ENCODE peak calls at places on chromosome 10, in eight cellular contexts. W is testis, C is adrenal gland, T is tibial nerve, L is GM12878, Y is heart left ventricle, M is spleen, D is sigmoid colon. E is an unnamed sample.
A peak's percentile ranks its signal among the peaks of the same experiment; 100 is the strongest.

GRCh38 chr10:34295142-34295548 is 520.0 kb downstream of the PARD3 start:
- DNase-seq in L (no peak), D (no peak), M (no peak), C (peak; percentile 11), T (no peak), W (no peak), Y (no peak), E (no peak)

GRCh38 chr10:69043931-69044531 is 43.9 kb upstream of the SRGN start:
- DNase-seq in C (no peak), D (no peak), M (no peak), W (no peak), T (no peak), L (no peak), Y (no peak), E (no peak)

GRCh38 chr10:66917104-66917503 is 8.7 kb upstream of the LRRTM3 start:
- DNase-seq in T (no peak), C (no peak), Y (no peak), L (no peak), D (no peak), W (no peak), M (no peak), E (no peak)

GRCh38 chr10:103256613-103257012 is 10.9 kb downstream of the RPEL1 start:
- DNase-seq in Y (no peak), M (no peak), C (no peak), T (no peak), W (no peak), D (no peak), L (no peak), E (no peak)

GRCh38 chr10:1183033-1183396 is 126.8 kb downstream of the WDR37 start:
- DNase-seq in C (no peak), M (peak; percentile 58), L (no peak), T (no peak), Y (peak; percentile 27), W (no peak), D (peak; percentile 30), E (no peak)

GRCh38 chr10:37728830-37729229 is 128.6 kb downstream of the ZNF248 start:
- DNase-seq in D (peak; percentile 49), M (no peak), L (no peak), W (no peak), C (no peak), Y (no peak), T (no peak), E (no peak)

GRCh38 chr10:52864459-52865106 is 92.0 kb upstream of the MBL2 start:
- DNase-seq in C (peak; percentile 41), W (peak; percentile 68), L (no peak), Y (peak; percentile 70), M (peak; percentile 67), T (peak; percentile 49), D (no peak), E (peak; percentile 14)

GRCh38 chr10:93815304-93816091 is 57.8 kb downstream of the LGI1 start:
- DNase-seq in L (no peak), W (peak; percentile 23), D (no peak), M (no peak), C (no peak), Y (no peak), T (no peak), E (no peak)

GRCh38 chr10:1251769-1252168 is 195.6 kb downstream of the WDR37 start:
- DNase-seq in L (no peak), T (no peak), M (peak; percentile 37), C (no peak), Y (no peak), D (no peak), W (no peak), E (no peak)

GRCh38 chr10:109933984-109934565 is 10.8 kb upstream of the XPNPEP1 start:
- DNase-seq in L (no peak), D (no peak), W (no peak), C (no peak), M (no peak), Y (no peak), T (no peak), E (no peak)

GRCh38 chr10:13839430-13839986 is 252.7 kb downstream of the PRPF18 start:
- DNase-seq in T (no peak), M (no peak), W (no peak), L (no peak), D (peak; percentile 77), Y (peak; percentile 73), C (no peak), E (no peak)

GRCh38 chr10:13271552-13272163 is 28.2 kb downstream of the PHYH start:
- DNase-seq in D (no peak), T (peak; percentile 29), W (peak; percentile 53), L (no peak), C (peak; percentile 10), M (peak; percentile 79), Y (peak; percentile 63), E (no peak)

GRCh38 chr10:95873651-95874050 is 34.1 kb upstream of the CC2D2B start:
- DNase-seq in D (no peak), L (no peak), M (no peak), Y (no peak), C (no peak), W (no peak), T (no peak), E (no peak)

GRCh38 chr10:27699778-27700177 is 45.8 kb downstream of the MKX start:
- DNase-seq in D (no peak), L (no peak), M (no peak), Y (no peak), W (no peak), C (no peak), T (no peak), E (no peak)

GRCh38 chr10:69475433-69475830 is 24.2 kb downstream of the TSPAN15 start:
- DNase-seq in T (no peak), L (no peak), D (no peak), Y (no peak), M (no peak), C (no peak), W (no peak), E (no peak)

GRCh38 chr10:88149906-88150305 is 286.5 kb downstream of the PTEN start:
- DNase-seq in L (no peak), T (no peak), Y (no peak), M (no peak), D (no peak), C (no peak), W (no peak), E (no peak)

GRCh38 chr10:110353244-110354119 is 48.8 kb upstream of the SMNDC1 start:
- DNase-seq in T (no peak), W (no peak), D (no peak), L (no peak), M (no peak), C (peak; percentile 82), Y (no peak), E (no peak)

DNA sequence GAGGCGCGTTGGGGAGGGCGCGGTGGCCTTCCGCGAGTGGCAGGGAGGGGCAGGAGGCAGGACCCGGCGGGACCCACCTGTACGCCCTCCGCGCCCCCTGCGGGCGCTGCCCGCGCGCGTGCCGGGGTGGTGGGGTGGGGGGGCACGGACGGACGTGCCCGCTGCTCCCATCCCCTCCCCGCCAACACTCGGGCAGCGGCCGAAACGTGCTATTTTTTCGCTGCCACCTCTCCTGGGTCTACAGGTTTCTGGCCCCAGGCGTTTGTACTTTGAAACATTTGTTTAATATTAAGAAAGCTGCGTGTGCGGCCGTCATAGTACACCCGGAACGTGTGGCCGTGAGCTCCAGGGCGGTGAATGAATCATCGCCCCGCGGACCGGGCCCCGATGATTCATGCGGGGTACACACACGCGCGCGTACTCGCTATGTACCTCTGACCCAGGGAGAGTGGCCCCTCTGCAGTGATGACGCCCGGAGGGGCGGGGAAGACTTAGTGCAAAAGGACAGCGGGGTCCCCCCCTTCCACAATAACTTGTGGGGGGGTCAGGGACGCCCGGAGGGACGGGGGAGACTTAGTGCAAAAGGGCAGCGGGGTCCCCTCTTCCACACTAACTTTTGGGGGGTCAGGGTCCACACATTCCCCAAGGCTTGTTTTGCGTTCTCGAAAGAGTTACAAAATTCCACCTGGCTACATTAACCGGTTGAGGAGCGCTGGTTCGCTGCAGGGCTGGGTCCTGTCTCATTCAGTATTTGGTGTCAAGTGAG is 56.6 kb upstream of the PCGF5 start:
- DNase-seq in W (peak; percentile 45), T (peak; percentile 32), M (peak; percentile 89), L (no peak), Y (peak; percentile 81), D (peak; percentile 91), C (peak; percentile 92), E (peak; percentile 42)
- TF ChIP-seq CTCF in W (no peak), T (no peak), M (peak; percentile 19), L (no peak), Y (no peak), D (no peak), C (no peak), E (no peak)

DNA sequence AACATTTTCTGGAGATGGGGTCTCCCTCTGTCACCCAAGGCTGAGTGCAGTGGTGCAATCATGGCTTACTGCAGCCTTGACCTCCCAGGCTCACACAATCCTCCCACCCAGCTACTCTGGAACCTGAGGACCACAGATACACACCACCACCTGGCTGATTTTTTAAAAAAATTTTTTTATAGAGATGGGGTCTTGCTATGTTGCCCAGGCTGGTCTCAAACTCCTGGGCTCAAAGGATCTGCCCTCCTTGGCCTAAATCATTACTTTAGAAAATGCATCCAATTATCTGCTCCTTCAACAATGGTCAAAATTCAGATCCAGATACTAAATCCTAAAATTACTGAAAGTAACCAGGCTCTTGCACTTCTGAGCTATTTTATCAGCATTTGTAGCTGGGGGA is 55.2 kb downstream of the CTBP2 start:
- DNase-seq in D (peak; percentile 10), W (no peak), L (no peak), M (peak; percentile 17), C (no peak), Y (no peak), T (no peak), E (no peak)
- H3K27me3 ChIP-seq in D (no peaks in the 10 kb centered on the region), W (no peaks in the 10 kb centered on the region), L (no peaks in the 10 kb centered on the region), M (no peaks in the 10 kb centered on the region), C (no peaks in the 10 kb centered on the region), Y (no peaks in the 10 kb centered on the region), T (no peaks in the 10 kb centered on the region), E (no peaks in the 10 kb centered on the region)

GRCh38 chr10:74825371-74826141 is 844 bp upstream of the KAT6B start:
- DNase-seq in L (no peak), C (peak; percentile 54), T (peak; percentile 16), M (peak; percentile 96), W (peak; percentile 46), D (no peak), Y (no peak), E (no peak)
- TF ChIP-seq POLR2A in L (peak; percentile 64), C (no peak), T (peak; percentile 38), M (no peak), W (no peak), D (no peak), Y (no peak), E (peak; percentile 44)

GRCh38 chr10:11827006-11827405 is 3.9 kb downstream of the PROSER2 start:
- DNase-seq in W (no peak), L (no peak), D (no peak), C (no peak), M (no peak), T (no peak), Y (no peak), E (no peak)
- TF ChIP-seq CTCF in W (no peak), L (no peak), D (no peak), C (no peak), M (no peak), T (no peak), Y (no peak), E (no peak)

GRCh38 chr10:117421985-117422384 is 46.7 kb upstream of the PDZD8 start:
- DNase-seq in D (no peak), Y (no peak), T (no peak), M (no peak), C (no peak), L (no peak), W (no peak), E (no peak)
- H3K27me3 ChIP-seq in D (no peaks in the 10 kb centered on the region), Y (no peaks in the 10 kb centered on the region), T (no peaks in the 10 kb centered on the region), M (no peaks in the 10 kb centered on the region), C (no peaks in the 10 kb centered on the region), L (no peaks in the 10 kb centered on the region), W (no peaks in the 10 kb centered on the region), E (no peaks in the 10 kb centered on the region)

GRCh38 chr10:9028211-9028610 is 973.7 kb downstream of the GATA3 start:
- DNase-seq in W (no peak), Y (no peak), C (no peak), L (no peak), D (no peak), M (no peak), T (no peak), E (no peak)
- TF ChIP-seq POLR2A in W (no peak), Y (no peak), C (no peak), L (no peak), D (no peak), M (no peak), T (no peak), E (no peak)